ENCODE peak calls at places on chromosomes 12 and 14, in four cellular contexts. J is pons; R is stimulated activated CD8-positive, alpha-beta memory T cell treated with anti-CD3 and anti-CD28 coated beads, Interleukin-4, amount 100 ng/mL, for 24 hours; N is GM12891. T is an unnamed sample.
A peak's percentile ranks its signal among the peaks of the same experiment; 100 is the strongest.

GRCh38 chr14:52072266-52072780 is 3.5 kb upstream of the NID2 start:
- DNase-seq in J (no peak), R (no peak), N (no peak), T (no peak)

GRCh38 chr14:71538949-71539659 is 393.1 kb upstream of the RGS6 start:
- DNase-seq in R (no peak), N (no peak), J (peak; percentile 49), T (no peak)

GRCh38 chr12:1993871-1994371 is 10.3 kb downstream of the DCP1B start:
- DNase-seq in R (no peak), N (no peak), J (no peak), T (no peak)

GRCh38 chr12:124687695-124688301 is 120.4 kb upstream of the NCOR2 start:
- DNase-seq in N (no peak), J (peak; percentile 54), R (no peak), T (no peak)

GRCh38 chr14:24928501-24928900 is 121.4 kb downstream of the STXBP6 start:
- DNase-seq in J (no peak), R (no peak), N (no peak), T (no peak)

GRCh38 chr12:26101833-26102232 is 23.0 kb downstream of the BHLHE41 start:
- DNase-seq in J (no peak), R (no peak), N (no peak), T (no peak)

GRCh38 chr12:105742567-105742874 is 396.2 kb downstream of the NUAK1 start:
- DNase-seq in R (no peak), N (no peak), J (no peak), T (no peak)

GRCh38 chr14:26694521-26694920 is 96.7 kb upstream of the NOVA1 start:
- DNase-seq in N (no peak), J (peak; percentile 13), R (no peak), T (no peak)

GRCh38 chr12:65925626-65926025 is 101.3 kb downstream of the HMGA2 start:
- DNase-seq in N (no peak), J (peak; percentile 56), R (no peak), T (no peak)

GRCh38 chr14:92670177-92670576 is 78.2 kb downstream of the LGMN start:
- DNase-seq in J (no peak), N (no peak), R (no peak), T (no peak)

GRCh38 chr12:43766291-43766690 is 7.5 kb downstream of the IRAK4 start:
- DNase-seq in R (no peak), N (no peak), J (no peak), T (no peak)

GRCh38 chr14:37673439-37673838 is 78.0 kb downstream of the TTC6 start:
- DNase-seq in R (no peak), N (no peak), J (no peak), T (no peak)

GRCh38 chr14:72779679-72780078 is 114.2 kb downstream of the DPF3 start:
- DNase-seq in R (no peak), J (no peak), N (no peak), T (no peak)

GRCh38 chr14:91573894-91574837 is 64.1 kb upstream of the PPP4R3A start:
- DNase-seq in J (no peak), R (peak; percentile 82), N (peak; percentile 37), T (peak; percentile 89)

GRCh38 chr12:108879615-108880254 is at the start of gene DAO:
- DNase-seq in R (no peak), J (peak; percentile 44), N (no peak), T (no peak)

GRCh38 chr14:91261115-91261514 is 16.6 kb upstream of the GPR68 start:
- DNase-seq in N (no peak), R (no peak), J (no peak), T (no peak)